ENCODE peak calls at places on chromosomes 16 and 17, in nine cellular contexts. F is kidney epithelial cell, N is PC-9, T is brain microvascular endothelial cell, O is fibroblast of lung, Y is prostate gland, M is fibroblast of mammary gland, V is fibroblast of pulmonary artery, L is mammary epithelial cell. X is an unnamed sample.
A peak's percentile ranks its signal among the peaks of the same experiment; 100 is the strongest.

GRCh38 chr17:35537569-35538209 is at the start of gene SLFN12L:
- DNase-seq in F (no peak), N (no peak), T (no peak), O (no peak), Y (no peak), M (no peak), V (no peak), L (no peak), X (no peak)

GRCh38 chr17:77391668-77392375 is 251.1 kb downstream of the SEC14L1 start:
- DNase-seq in F (no peak), N (peak; percentile 40), T (peak; percentile 91), O (peak; percentile 98), Y (no peak), M (peak; percentile 98), V (peak; percentile 90), L (peak; percentile 83), X (peak; percentile 97)

GRCh38 chr16:2341456-2342447 is 1.2 kb upstream of the ABCA3 start:
- DNase-seq in F (no peak), N (no peak), T (no peak), O (no peak), Y (no peak), M (no peak), V (no peak), L (no peak), X (no peak)

GRCh38 chr17:61251939-61252865 is 147.4 kb upstream of the TBX2 start:
- DNase-seq in F (no peak), N (no peak), T (peak; percentile 99), O (peak; percentile 100), Y (peak; percentile 60), M (peak; percentile 99), V (peak; percentile 100), L (no peak), X (peak; percentile 99)

GRCh38 chr16:3321802-3322201 is 16.5 kb downstream of the ZNF75A start:
- DNase-seq in F (no peak), N (no peak), T (no peak), O (no peak), Y (no peak), M (no peak), V (no peak), L (no peak), X (no peak)

GRCh38 chr17:76947309-76947708 is 79.1 kb downstream of the MGAT5B start:
- DNase-seq in F (no peak), N (no peak), T (no peak), O (no peak), Y (no peak), M (no peak), V (no peak), L (no peak), X (no peak)

GRCh38 chr16:86664518-86665318 is 86.4 kb downstream of the FOXL1 start:
- DNase-seq in F (peak; percentile 93), N (peak; percentile 2), T (peak; percentile 96), O (peak; percentile 96), Y (no peak), M (peak; percentile 100), V (peak; percentile 94), L (peak; percentile 99), X (peak; percentile 99)

GRCh38 chr16:12609937-12610699 is 193.6 kb downstream of the CPPED1 start:
- DNase-seq in F (peak; percentile 88), N (no peak), T (peak; percentile 7), O (no peak), Y (no peak), M (no peak), V (no peak), L (peak; percentile 75), X (no peak)

GRCh38 chr17:2797226-2797625 is 988 bp downstream of the RAP1GAP2 start:
- DNase-seq in F (no peak), N (no peak), T (no peak), O (no peak), Y (no peak), M (no peak), V (no peak), L (no peak), X (no peak)

GRCh38 chr17:2797632-2798031 is 1.4 kb downstream of the RAP1GAP2 start:
- DNase-seq in F (no peak), N (no peak), T (no peak), O (no peak), Y (no peak), M (no peak), V (no peak), L (no peak), X (no peak)

GRCh38 chr17:2798188-2798587 is 1.9 kb downstream of the RAP1GAP2 start:
- DNase-seq in F (no peak), N (no peak), T (no peak), O (no peak), Y (no peak), M (no peak), V (no peak), L (no peak), X (no peak)

GRCh38 chr17:2795412-2796163 is 650 bp upstream of the RAP1GAP2 start:
- DNase-seq in F (no peak), N (no peak), T (no peak), O (no peak), Y (no peak), M (no peak), V (no peak), L (no peak), X (no peak)

DNA sequence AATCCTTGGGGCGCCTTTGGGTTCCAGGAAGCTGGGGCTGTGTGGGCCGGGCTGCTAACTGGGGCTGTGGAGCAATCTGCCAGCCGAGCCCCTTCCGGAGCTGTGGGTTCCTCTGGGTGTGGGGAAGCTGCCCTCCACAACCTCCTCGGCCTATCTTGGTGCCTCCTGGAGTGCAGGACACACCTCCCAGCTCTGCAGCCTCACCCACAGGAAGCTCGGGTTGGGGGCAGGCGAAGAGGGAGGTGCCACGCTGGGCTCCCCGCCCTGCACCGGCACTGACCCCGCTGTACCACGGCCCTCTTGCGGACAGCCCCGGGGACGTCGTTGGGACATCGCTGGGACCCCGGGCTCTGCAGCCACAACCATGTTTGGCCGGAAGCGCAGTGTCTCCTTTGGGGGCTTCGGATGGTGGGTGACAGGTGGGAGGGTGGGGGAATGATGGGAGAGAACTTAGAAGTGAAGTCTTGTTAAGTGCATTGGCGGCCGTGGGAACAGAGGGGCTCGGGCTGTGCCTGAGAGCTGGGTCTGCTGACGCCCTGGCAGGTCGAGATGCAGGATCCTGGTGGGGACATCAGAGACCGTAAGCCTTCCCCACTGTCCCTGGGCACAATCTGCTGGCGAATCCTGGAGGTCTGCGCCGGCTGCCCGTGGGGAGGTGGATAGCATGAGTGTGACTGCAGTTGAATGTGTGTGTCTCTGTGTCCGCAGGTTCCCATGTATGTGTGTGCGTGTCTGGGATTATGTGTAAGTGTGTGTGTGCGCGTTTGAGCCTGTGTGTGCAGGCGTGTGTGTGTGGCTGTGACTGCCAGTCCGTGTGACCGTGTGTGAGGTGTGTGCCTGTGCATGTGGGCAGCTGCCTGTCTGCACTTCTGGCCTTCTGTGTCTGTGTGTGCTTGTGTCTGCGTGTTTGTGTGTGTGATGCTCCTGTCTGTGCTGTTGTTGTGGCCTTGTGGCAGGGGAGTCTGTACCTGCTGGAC is at the start of gene RAP1GAP2:
- DNase-seq in F (no peak), N (peak; percentile 37), T (no peak), O (no peak), Y (no peak), M (no peak), V (no peak), L (no peak), X (no peak)
- H3K4me3 ChIP-seq in F (no peak within 1 kb of the TSS), N (peak within 1 kb of the TSS; percentile 11), T (no peak within 1 kb of the TSS), O (no peak within 1 kb of the TSS), Y (no peak within 1 kb of the TSS), M (no peak within 1 kb of the TSS), V (no peak within 1 kb of the TSS), L (no peak within 1 kb of the TSS), X (no peak within 1 kb of the TSS)

DNA sequence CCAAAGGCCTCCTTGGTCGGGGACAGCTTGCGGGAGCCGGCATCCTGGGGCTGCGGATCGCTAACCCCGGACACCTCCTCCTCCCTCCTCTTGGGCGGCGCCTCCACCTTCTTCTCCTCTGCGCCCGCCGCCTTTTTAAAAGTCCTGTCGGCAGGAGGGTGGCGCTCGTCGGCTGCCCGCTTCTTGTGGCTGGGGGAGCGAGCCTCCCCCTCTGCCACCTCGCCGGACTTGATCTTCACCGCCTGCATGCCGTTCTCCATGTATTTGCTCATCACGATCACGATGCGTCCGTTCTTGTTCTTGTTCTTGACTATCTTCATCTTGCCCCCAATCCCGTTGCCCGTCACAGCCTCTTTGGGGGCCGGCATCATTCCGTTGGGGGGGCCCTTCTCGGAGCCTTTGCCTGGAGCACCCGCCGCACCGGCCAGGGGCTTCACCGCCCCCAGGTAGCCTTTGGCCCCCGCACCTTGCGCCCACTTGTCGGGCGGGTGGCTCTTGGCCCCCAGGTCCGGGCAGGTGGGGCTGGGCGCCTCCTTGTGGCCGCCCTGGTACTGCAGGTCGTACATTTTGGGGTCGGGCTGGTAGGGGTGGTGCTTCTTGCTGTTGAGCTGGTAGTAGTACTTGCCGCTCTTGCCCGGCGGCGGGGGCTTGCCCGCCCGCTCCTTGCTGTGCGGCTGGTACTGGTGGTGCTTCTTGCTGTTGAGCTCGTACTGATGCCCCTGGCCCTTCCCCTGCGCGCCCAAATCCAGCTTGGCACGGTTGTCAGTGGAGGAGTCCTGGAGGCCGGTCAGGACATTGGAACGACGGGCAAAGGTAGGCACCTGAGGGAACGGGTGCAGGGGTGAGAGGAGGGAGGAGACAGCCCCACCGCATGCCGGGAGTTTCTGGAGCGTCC is 4.4 kb downstream of the CBX4 start:
- DNase-seq in F (no peak), N (no peak), T (no peak), O (no peak), Y (no peak), M (no peak), V (no peak), L (no peak), X (no peak)
- TF ChIP-seq CTCF in F (peak; percentile 72), N (peak; percentile 88), T (peak; percentile 77), O (peak; percentile 49), Y (peak; percentile 59), M (peak; percentile 44), V (peak; percentile 51), L (peak; percentile 77), X (peak; percentile 56)

GRCh38 chr16:14308357-14308723 is 237.2 kb downstream of the MRTFB start:
- DNase-seq in F (no peak), N (no peak), T (no peak), O (no peak), Y (no peak), M (no peak), V (no peak), L (no peak), X (no peak)

GRCh38 chr16:14309906-14310305 is 238.8 kb downstream of the MRTFB start:
- DNase-seq in F (no peak), N (peak; percentile 70), T (peak; percentile 71), O (peak; percentile 39), Y (no peak), M (peak; percentile 76), V (peak; percentile 31), L (peak; percentile 86), X (peak; percentile 74)

GRCh38 chr16:14307623-14308356 is 236.7 kb downstream of the MRTFB start:
- DNase-seq in F (no peak), N (peak; percentile 66), T (no peak), O (no peak), Y (no peak), M (peak; percentile 71), V (no peak), L (peak; percentile 64), X (no peak)

GRCh38 chr16:14310519-14310991 is 239.4 kb downstream of the MRTFB start:
- DNase-seq in F (no peak), N (peak; percentile 64), T (no peak), O (peak; percentile 86), Y (no peak), M (peak; percentile 55), V (peak; percentile 25), L (no peak), X (peak; percentile 45)

DNA sequence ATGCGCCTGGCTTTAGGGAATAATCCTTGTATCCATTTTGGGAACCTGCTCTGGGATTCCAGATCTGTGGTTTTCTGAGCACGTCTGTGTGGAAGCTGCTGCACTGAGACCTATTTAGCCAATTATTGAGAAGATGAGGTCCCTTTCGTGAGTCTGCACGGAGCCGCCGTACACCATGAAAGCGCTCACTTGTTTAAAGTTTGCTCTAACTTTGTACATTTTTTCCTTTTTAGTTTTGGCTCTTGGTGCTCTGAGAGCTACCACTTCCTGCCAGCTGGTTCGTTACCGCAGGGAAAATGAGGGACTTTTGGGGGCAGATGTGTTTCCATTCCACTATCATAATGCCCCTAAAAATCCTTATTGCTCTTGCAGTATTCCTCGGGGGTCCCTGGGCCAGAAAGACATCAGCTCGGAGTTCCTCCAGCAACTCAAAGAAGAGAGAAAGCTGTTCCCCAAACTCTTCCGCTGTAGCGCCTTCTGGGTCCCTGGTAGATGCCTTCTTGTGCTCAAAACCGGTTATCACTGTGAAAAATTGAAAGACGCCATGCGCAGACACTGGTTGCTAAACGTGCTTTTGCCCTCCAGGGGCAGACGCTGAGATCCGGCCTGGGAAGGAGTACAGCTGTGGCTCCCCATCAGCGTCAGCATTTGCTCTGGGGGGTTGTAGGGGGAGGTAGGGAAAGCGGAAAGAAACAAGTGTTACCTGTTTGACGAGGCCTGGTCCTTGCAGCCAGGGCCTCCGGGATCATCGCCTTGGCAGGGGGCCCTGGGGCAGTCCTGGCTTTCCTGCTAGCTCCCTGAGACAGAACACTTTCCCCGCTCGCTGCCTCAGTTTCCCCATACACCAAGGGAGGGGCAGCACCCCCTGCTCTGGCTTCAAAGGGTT is 238.1 kb downstream of the MRTFB start:
- DNase-seq in F (no peak), N (peak; percentile 95), T (no peak), O (peak; percentile 31), Y (peak; percentile 36), M (no peak), V (no peak), L (peak; percentile 81), X (peak; percentile 71)
- H3K4me3 ChIP-seq in F (no peak overlapping the region), N (peak overlapping the region; percentile 96), T (no peak overlapping the region), O (peak overlapping the region; percentile 39), Y (no peak overlapping the region), M (no peak overlapping the region), V (no peak overlapping the region), L (peak overlapping the region; percentile 19), X (peak overlapping the region; percentile 34)

GRCh38 chr17:41331606-41332005 is 16.1 kb upstream of the KRTAP17-1 start:
- DNase-seq in F (no peak), N (no peak), T (no peak), O (no peak), Y (no peak), M (no peak), V (no peak), L (no peak), X (no peak)

GRCh38 chr17:41332239-41332638 is 16.7 kb upstream of the KRTAP17-1 start:
- DNase-seq in F (no peak), N (no peak), T (no peak), O (no peak), Y (no peak), M (no peak), V (no peak), L (no peak), X (no peak)

GRCh38 chr17:41328207-41328606 is 12.7 kb upstream of the KRTAP17-1 start:
- DNase-seq in F (no peak), N (no peak), T (no peak), O (no peak), Y (no peak), M (no peak), V (no peak), L (no peak), X (no peak)

GRCh38 chr17:41327411-41328120 is 12.1 kb upstream of the KRTAP17-1 start:
- DNase-seq in F (no peak), N (no peak), T (no peak), O (no peak), Y (no peak), M (no peak), V (no peak), L (no peak), X (no peak)

DNA sequence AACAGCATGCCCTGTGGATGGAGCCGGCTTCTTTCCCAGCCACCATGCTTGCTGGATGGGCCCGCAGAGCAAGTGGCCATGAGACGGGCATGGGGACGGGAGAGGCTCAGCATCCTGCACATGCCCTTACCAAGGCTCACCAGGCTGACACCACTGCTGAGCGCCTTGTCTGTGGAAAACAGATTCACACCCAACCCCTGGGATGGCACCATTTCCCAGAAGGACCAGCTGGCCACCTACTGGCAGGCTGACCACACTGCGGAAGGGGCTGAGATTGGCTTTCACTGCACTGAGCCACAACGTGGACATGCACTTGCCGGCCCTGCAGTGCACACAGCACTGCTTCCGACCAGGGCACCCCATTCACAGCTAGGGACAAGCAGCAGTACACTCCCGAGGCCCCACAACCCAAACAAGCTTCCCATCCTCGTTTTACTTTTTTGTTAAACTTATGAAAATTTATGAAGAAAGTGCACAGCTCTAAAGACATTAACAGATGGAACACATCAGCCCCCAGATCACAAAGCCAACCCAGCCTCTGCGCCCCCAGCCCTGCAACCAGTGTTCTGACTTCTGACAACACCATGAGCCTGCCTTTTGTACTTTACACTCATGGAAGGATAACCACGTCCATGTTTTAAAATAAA is 13.9 kb upstream of the KRTAP17-1 start:
- DNase-seq in F (no peak), N (peak; percentile 65), T (peak; percentile 55), O (peak; percentile 33), Y (peak; percentile 35), M (peak; percentile 55), V (peak; percentile 47), L (peak; percentile 52), X (peak; percentile 50)
- TF ChIP-seq CTCF in F (peak; percentile 88), N (peak; percentile 90), T (peak; percentile 97), O (peak; percentile 83), Y (peak; percentile 66), M (peak; percentile 86), V (peak; percentile 76), L (peak; percentile 96), X (peak; percentile 92)